ENCODE peak calls at places on chromosomes 3 and 15, in seven cellular contexts. B is IMR-90; H is CD8-positive, alpha-beta T cell; N is right atrium auricular region; O is adrenal gland; R is SJCRH30; J is keratinocyte. D is an unnamed sample.

GRCh38 chr3:197219627-197220026 is 78.8 kb downstream of the DLG1 start:
- DNase-seq in B (no peak), H (no peak), N (no peak), O (no peak), R (no peak), J (no peak), D (no peak)

GRCh38 chr15:50315814-50316630 is 39.0 kb downstream of the GABPB1 start:
- DNase-seq in B (peak; percentile 68), H (no peak), N (no peak), O (no peak), R (peak; percentile 50), J (no peak), D (no peak)

GRCh38 chr3:43417133-43417532 is 130.8 kb downstream of the SNRK start:
- DNase-seq in B (no peak), H (no peak), N (no peak), O (no peak), R (no peak), J (no peak), D (no peak)

GRCh38 chr15:35181538-35181937 is 96.4 kb upstream of the NANOGP8 start:
- DNase-seq in B (peak; percentile 63), H (no peak), N (no peak), O (no peak), R (no peak), J (no peak), D (no peak)

GRCh38 chr15:58331903-58332675 is 99.7 kb upstream of the LIPC start:
- DNase-seq in B (peak; percentile 100), H (peak; percentile 74), N (peak; percentile 99), O (peak; percentile 96), R (peak; percentile 98), J (peak; percentile 97), D (peak; percentile 89)

GRCh38 chr3:33060609-33061337 is 36.2 kb downstream of the GLB1 start:
- DNase-seq in B (no peak), H (peak; percentile 30), N (no peak), O (no peak), R (no peak), J (no peak), D (no peak)

GRCh38 chr3:45199837-45200648 is 26.0 kb downstream of the TMEM158 start:
- DNase-seq in B (peak; percentile 92), H (no peak), N (no peak), O (no peak), R (no peak), J (peak; percentile 97), D (no peak)

GRCh38 chr3:140143670-140144069 is 208.7 kb downstream of the CLSTN2 start:
- DNase-seq in B (no peak), H (no peak), N (no peak), O (no peak), R (no peak), J (no peak), D (no peak)

GRCh38 chr3:134291300-134292254 is 40.9 kb upstream of the RYK start:
- DNase-seq in B (peak; percentile 81), H (no peak), N (peak; percentile 84), O (peak; percentile 79), R (no peak), J (no peak), D (no peak)

GRCh38 chr3:100516843-100517242 is 24.4 kb downstream of the TMEM45A start:
- DNase-seq in B (peak; percentile 55), H (no peak), N (no peak), O (no peak), R (no peak), J (no peak), D (no peak)

GRCh38 chr3:87491843-87492242 is 215.5 kb upstream of the POU1F1 start:
- DNase-seq in B (no peak), H (no peak), N (no peak), O (no peak), R (no peak), J (no peak), D (no peak)

GRCh38 chr3:184354121-184354728 is 7.2 kb downstream of the CLCN2 start:
- DNase-seq in B (no peak), H (peak; percentile 48), N (no peak), O (no peak), R (peak; percentile 65), J (no peak), D (no peak)

GRCh38 chr15:46676233-46677206 is 1040.8 kb upstream of the SEMA6D start:
- DNase-seq in B (no peak), H (no peak), N (no peak), O (no peak), R (no peak), J (no peak), D (no peak)

GRCh38 chr3:70526966-70527515 is 214.6 kb upstream of the MDFIC2 start:
- DNase-seq in B (peak; percentile 8), H (no peak), N (no peak), O (no peak), R (no peak), J (no peak), D (no peak)

GRCh38 chr3:160860346-160860745 is 104.3 kb downstream of the PPM1L start:
- DNase-seq in B (no peak), H (no peak), N (no peak), O (no peak), R (no peak), J (no peak), D (no peak)

GRCh38 chr3:70742081-70742480 is 429.6 kb upstream of the MDFIC2 start:
- DNase-seq in B (no peak), H (no peak), N (no peak), O (no peak), R (no peak), J (no peak), D (no peak)

GRCh38 chr3:175477651-175478224 is 618.6 kb downstream of the NAALADL2 start:
- DNase-seq in B (no peak), H (no peak), N (no peak), O (no peak), R (no peak), J (no peak), D (no peak)

GRCh38 chr3:20047341-20047779 is 7.1 kb downstream of the KAT2B start:
- DNase-seq in B (no peak), H (no peak), N (no peak), O (no peak), R (no peak), J (no peak), D (no peak)

GRCh38 chr3:32238027-32238815 is at the start of gene CMTM8:
- DNase-seq in B (no peak), H (peak; percentile 54), N (no peak), O (peak; percentile 56), R (peak; percentile 66), J (no peak), D (no peak)

DNA sequence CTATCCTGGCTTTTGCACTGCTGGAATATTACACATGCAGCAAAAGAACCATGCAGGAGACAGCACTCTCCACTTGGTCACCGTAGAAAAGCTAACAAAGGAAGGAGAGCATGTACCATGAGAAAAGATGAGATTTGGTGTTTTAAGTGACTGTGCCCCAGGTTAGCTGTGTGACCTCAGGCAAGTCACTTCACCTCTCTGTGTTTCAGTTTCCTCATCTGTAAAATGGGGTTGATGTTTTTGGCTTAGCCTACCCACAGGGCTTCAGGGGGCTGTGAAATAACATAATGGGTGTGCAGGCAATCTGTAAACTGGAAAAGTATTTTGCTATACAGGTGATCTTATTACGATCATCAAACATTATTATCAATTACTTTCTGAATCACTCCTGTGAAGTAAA is 69.3 kb upstream of the SLC6A11 start:
- DNase-seq in B (no peak), H (no peak), N (no peak), O (no peak), R (no peak), J (no peak), D (no peak)
- H3K27me3 ChIP-seq in B (no peaks in the 10 kb centered on the region), H (no peaks in the 10 kb centered on the region), N (peaks cover 3% of the 10 kb centered on the region), O (peaks cover 5% of the 10 kb centered on the region), R (no peaks in the 10 kb centered on the region), J (peaks cover 25% of the 10 kb centered on the region), D (no peaks in the 10 kb centered on the region)

DNA sequence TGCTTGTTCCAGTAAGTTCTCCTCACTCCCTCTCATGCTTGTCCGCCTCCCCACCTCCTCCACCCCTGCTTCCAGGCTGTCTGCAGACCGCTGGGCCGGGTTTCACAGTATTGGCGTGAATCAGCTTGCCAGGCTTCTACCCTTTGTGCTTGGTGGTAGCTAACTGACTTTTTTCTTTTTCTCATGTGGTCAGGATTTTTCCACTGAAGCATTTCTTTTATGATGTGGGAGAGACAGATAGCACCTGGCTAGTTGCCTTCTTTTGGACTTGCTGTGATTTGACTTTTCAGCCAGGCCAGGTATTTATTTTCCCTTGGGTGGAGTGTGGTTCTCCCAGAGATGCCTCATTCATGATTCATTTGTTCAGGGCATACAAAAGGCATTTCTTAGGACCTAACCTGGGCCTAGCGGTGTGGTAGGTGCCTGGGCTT is 60.6 kb downstream of the ST6GAL1 start:
- DNase-seq in B (peak; percentile 22), H (no peak), N (no peak), O (no peak), R (no peak), J (no peak), D (no peak)
- H3K27ac ChIP-seq in B (no peak overlapping the region), H (no peak overlapping the region), N (peak overlapping the region; percentile 46), O (no peak overlapping the region), R (no peak overlapping the region), J (peak overlapping the region; percentile 22), D (no peak overlapping the region)

DNA sequence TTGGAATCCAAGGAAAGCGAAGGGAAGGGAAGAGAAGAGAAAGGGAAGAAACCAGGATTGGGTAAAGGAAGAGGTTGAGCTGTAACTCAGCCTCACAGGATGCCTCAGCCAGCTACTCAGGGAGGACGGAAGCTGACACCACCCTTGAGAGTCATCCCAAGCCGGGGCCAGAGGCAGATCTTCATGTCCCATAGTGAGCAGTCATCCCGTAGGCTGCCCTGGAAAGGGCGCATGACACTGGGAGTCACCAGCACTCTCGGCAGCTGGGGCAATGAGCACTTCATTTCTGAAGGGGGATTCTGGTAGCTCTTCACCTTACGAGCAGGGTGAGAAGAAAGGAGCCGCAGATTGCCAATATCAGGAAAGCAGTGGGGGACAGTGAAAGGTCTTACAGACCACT is 60.1 kb upstream of the PCSK6 start:
- DNase-seq in B (no peak), H (no peak), N (no peak), O (no peak), R (no peak), J (no peak), D (no peak)
- H3K27me3 ChIP-seq in B (peaks cover 36% of the 10 kb centered on the region), H (no peaks in the 10 kb centered on the region), N (no peaks in the 10 kb centered on the region), O (peaks cover 7% of the 10 kb centered on the region), R (no peaks in the 10 kb centered on the region), J (peaks cover 41% of the 10 kb centered on the region), D (no peaks in the 10 kb centered on the region)

DNA sequence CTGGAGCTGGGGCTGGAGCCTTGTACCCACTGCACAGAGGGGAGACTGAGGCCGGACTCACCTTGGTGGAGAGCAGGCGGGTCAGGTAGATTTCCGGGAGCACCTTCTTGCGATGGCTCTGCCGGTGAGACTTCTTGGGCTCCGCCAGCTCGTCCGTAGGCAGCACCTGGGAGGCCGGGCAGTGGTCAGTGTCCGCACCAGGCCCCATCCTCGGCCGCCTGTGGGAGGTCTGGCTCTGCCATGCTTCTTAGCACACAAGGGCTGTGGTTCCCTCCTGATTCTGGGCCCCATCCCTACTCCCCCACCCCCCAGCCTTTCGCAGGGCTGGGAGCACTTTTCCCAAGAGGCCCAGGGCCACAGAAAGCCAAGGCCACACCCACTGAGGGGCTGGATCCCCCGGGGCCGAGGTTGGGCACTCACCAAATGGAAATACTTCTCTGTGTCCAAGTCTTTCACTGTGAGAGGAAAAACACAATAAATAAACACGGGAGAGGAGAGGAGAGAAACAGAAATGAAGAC is 17.4 kb downstream of the H1-8 start:
- DNase-seq in B (peak; percentile 56), H (no peak), N (peak; percentile 74), O (no peak), R (peak; percentile 88), J (no peak), D (no peak)
- H3K27ac ChIP-seq in B (peak overlapping the region; percentile 98), H (no peak overlapping the region), N (peak overlapping the region; percentile 77), O (peak overlapping the region; percentile 93), R (peak overlapping the region; percentile 89), J (no peak overlapping the region), D (peak overlapping the region; percentile 86)

GRCh38 chr3:55541456-55541855 is 54.4 kb upstream of the WNT5A start:
- DNase-seq in B (no peak), H (no peak), N (no peak), O (no peak), R (no peak), J (no peak), D (no peak)
- H3K27me3 ChIP-seq in B (peaks cover 28% of the 10 kb centered on the region), H (no peaks in the 10 kb centered on the region), N (no peaks in the 10 kb centered on the region), O (no peaks in the 10 kb centered on the region), R (no peaks in the 10 kb centered on the region), J (peaks cover 15% of the 10 kb centered on the region), D (no peaks in the 10 kb centered on the region)

D was measured in thoracic aorta.